ENCODE peak calls at places on chromosomes 2 and 18, in five cellular contexts. C is lung, G is foreskin fibroblast, D is left ventricle myocardium inferior, S is aorta. J is an unnamed sample.

GRCh38 chr2:11829324-11829946 is 83.0 kb downstream of the LPIN1 start:
- DNase-seq in C (peak; percentile 60), G (peak; percentile 46), S (peak; percentile 88), D (peak; percentile 64), J (peak; percentile 4)

GRCh38 chr2:6773007-6773693 is 92.6 kb downstream of the CMPK2 start:
- DNase-seq in G (peak; percentile 1), D (peak; percentile 52), C (peak; percentile 72), S (peak; percentile 87), J (no peak)

GRCh38 chr2:36904636-36905035 is 61.7 kb downstream of the STRN start:
- DNase-seq in S (no peak), D (no peak), G (no peak), C (no peak), J (no peak)

GRCh38 chr2:181073896-181074295 is 93.5 kb downstream of the UBE2E3 start:
- DNase-seq in C (no peak), D (no peak), S (no peak), G (no peak), J (no peak)

GRCh38 chr2:65282492-65283053 is 54.9 kb downstream of the ACTR2 start:
- DNase-seq in D (no peak), G (no peak), S (no peak), C (no peak), J (no peak)

GRCh38 chr18:51110073-51110797 is 80.2 kb downstream of the SMAD4 start:
- DNase-seq in C (peak; percentile 60), G (no peak), D (peak; percentile 57), S (peak; percentile 90), J (no peak)

GRCh38 chr2:197850882-197851281 is 46.5 kb downstream of the PLCL1 start:
- DNase-seq in S (no peak), C (no peak), G (no peak), D (no peak), J (no peak)

GRCh38 chr2:152284398-152284797 is 50.6 kb upstream of the FMNL2 start:
- DNase-seq in D (no peak), G (no peak), C (no peak), S (no peak), J (no peak)

GRCh38 chr18:76452357-76452756 is 42.7 kb downstream of the ZNF516 start:
- DNase-seq in S (no peak), C (no peak), D (no peak), G (no peak), J (no peak)

GRCh38 chr2:55109219-55109891 is 59.1 kb upstream of the RTN4 start:
- DNase-seq in D (no peak), G (peak; percentile 80), S (no peak), C (no peak), J (no peak)

DNA sequence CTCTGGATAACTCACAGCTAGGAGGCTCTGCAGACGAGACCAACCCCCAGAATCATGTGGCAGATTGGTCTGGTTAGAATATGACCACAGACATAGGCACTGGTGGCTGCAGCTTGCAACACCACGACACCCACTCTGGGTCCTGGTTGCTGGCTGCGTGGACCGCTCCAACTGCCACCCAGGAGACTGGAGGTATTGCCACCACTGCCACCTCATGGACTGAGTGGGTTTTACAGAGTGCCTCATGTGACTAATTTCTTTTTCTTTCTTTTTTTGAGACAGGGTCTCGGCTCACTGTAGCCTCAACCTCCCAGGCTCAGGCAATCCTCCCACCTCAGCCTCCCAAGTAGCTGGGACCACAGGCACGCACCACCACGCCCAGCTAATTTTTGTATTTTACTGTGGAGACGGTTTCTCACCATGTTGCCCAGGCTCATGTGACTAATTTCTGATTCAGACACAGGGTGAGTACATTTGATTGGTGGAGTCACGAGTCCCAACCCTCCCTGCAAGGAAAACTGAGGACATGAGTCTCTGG is 29.9 kb upstream of the NT5DC4 start:
- DNase-seq in S (peak; percentile 83), D (peak; percentile 53), G (no peak), C (peak; percentile 72), J (no peak)
- H3K4me3 ChIP-seq in S (no peak overlapping the region), D (no peak overlapping the region), G (no peak overlapping the region), C (no peak overlapping the region), J (no peak overlapping the region)

GRCh38 chr2:148490840-148491439 is 153.6 kb upstream of the EPC2 start:
- DNase-seq in S (no peak), C (no peak), G (no peak), D (no peak), J (no peak)

DNA sequence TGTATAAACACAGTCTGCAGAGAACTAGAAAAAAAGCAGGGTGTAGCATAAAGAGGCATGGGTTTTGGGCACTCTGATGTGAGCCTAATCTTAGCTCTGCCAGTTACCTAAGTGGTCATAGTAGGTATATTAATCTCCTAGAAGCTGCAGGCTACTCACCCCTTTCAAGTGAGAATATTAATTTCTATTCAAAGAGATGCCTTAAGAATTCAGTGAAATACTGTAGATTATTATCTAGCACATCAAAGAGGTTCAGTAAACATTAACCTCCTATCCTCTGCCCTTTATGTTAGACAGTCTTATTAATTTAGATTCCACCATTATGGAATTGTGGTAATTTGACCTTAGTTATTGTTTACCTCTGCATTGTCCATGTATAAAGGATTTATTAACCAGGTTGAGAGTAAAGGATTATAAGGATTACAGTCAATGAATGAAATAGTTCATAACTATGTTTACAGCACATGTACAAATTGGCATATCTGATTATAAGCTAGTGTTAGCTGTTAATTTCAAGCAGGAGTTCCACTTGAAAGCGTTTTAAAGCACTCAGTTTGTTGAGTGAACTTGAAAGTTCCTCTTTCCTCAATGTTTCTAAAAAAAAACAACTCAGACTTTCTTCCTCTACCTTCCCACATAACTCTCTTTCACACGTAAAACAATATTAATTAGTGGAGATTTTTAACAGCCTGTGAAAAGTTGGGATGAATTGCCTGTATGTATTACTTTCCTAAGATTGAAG is 150.6 kb upstream of the EPC2 start:
- DNase-seq in C (no peak), D (no peak), S (no peak), G (no peak), J (no peak)
- H3K4me3 ChIP-seq in C (no peak overlapping the region), D (no peak overlapping the region), S (no peak overlapping the region), G (no peak overlapping the region), J (no peak overlapping the region)

GRCh38 chr18:62324917-62325805 is at the start of gene TNFRSF11A:
- DNase-seq in D (peak; percentile 33), S (no peak), C (peak; percentile 39), G (no peak), J (no peak)

GRCh38 chr18:62325806-62326645 is 916 bp downstream of the TNFRSF11A start:
- DNase-seq in D (no peak), G (no peak), C (no peak), S (no peak), J (no peak)

GRCh38 chr18:62323483-62324354 is 1.4 kb upstream of the TNFRSF11A start:
- DNase-seq in S (no peak), D (no peak), C (no peak), G (no peak), J (no peak)

GRCh38 chr18:62326646-62327348 is 1.7 kb downstream of the TNFRSF11A start:
- DNase-seq in G (no peak), C (no peak), S (no peak), D (no peak), J (no peak)

GRCh38 chr18:62324355-62324828 is 718 bp upstream of the TNFRSF11A start:
- DNase-seq in S (no peak), C (no peak), D (no peak), G (no peak), J (no peak)
- H3K4me3 ChIP-seq in S (no peak overlapping the region), C (peak overlapping the region; percentile 13), D (peak overlapping the region; percentile 68), G (no peak overlapping the region), J (no peak overlapping the region)

GRCh38 chr18:9741821-9742541 is 33.9 kb downstream of the RAB31 start:
- DNase-seq in G (peak; percentile 27), D (no peak), C (no peak), S (peak; percentile 87), J (no peak)
- H3K4me3 ChIP-seq in G (no peak overlapping the region), D (peak overlapping the region; percentile 42), C (no peak overlapping the region), S (no peak overlapping the region), J (no peak overlapping the region)

GRCh38 chr2:217621391-217621801 is 381.4 kb downstream of the TNS1 start:
- DNase-seq in G (no peak), S (no peak), D (no peak), C (no peak), J (peak; percentile 53)

GRCh38 chr2:217622205-217622621 is 380.6 kb downstream of the TNS1 start:
- DNase-seq in G (no peak), C (no peak), D (no peak), S (no peak), J (peak; percentile 73)

GRCh38 chr2:217625475-217626245 is 377.1 kb downstream of the TNS1 start:
- DNase-seq in D (no peak), S (no peak), C (no peak), G (peak; percentile 12), J (peak; percentile 63)

GRCh38 chr2:217623513-217623912 is 379.3 kb downstream of the TNS1 start:
- DNase-seq in C (no peak), D (no peak), G (no peak), S (no peak), J (no peak)

GRCh38 chr2:217622664-217623063 is 380.1 kb downstream of the TNS1 start:
- DNase-seq in D (no peak), G (no peak), S (no peak), C (no peak), J (no peak)
- H3K4me3 ChIP-seq in D (no peak overlapping the region), G (no peak overlapping the region), S (no peak overlapping the region), C (no peak overlapping the region), J (no peak overlapping the region)

GRCh38 chr2:19989342-19989680 is 594 bp downstream of the WDR35 start:
- DNase-seq in D (no peak), G (no peak), C (no peak), S (no peak), J (no peak)

GRCh38 chr2:19988600-19988999 is 1.3 kb downstream of the WDR35 start:
- DNase-seq in G (no peak), D (no peak), S (no peak), C (no peak), J (no peak)

GRCh38 chr2:19989681-19990415 is at the start of gene WDR35:
- DNase-seq in C (peak; percentile 91), S (peak; percentile 97), D (peak; percentile 91), G (peak; percentile 82), J (peak; percentile 52)

GRCh38 chr2:19990416-19990728 is 467 bp upstream of the WDR35 start:
- DNase-seq in C (no peak), G (no peak), S (no peak), D (no peak), J (no peak)

GRCh38 chr2:19987936-19988335 is 2.0 kb downstream of the WDR35 start:
- DNase-seq in G (no peak), S (no peak), C (no peak), D (no peak), J (no peak)
- H3K4me3 ChIP-seq in G (no peak overlapping the region), S (no peak overlapping the region), C (no peak overlapping the region), D (no peak overlapping the region), J (no peak overlapping the region)

GRCh38 chr2:192885569-192886160 is 690.9 kb upstream of the TMEFF2 start:
- DNase-seq in D (no peak), C (no peak), S (no peak), G (no peak), J (no peak)
- H3K4me3 ChIP-seq in D (no peak overlapping the region), C (no peak overlapping the region), S (no peak overlapping the region), G (no peak overlapping the region), J (no peak overlapping the region)

DNA sequence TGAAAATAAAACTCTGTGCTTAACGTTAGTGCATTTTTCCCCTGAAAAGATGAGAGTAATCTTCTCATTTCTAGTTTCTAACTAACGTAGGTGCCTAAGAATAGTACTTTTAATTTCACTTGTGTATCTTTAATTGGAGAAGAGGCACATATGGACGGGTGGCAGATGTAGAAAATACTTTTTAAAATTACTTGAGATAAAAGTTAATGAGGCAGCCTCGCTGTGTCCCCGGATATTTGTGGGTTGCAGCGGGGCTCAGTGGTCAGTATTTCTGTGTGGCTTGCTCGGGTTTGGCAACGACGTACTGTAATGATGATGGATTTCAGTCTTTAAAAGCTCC is 6.9 kb downstream of the GATA6 start:
- DNase-seq in G (no peak), S (no peak), C (no peak), D (no peak), J (no peak)
- H3K4me3 ChIP-seq in G (no peak overlapping the region), S (peak overlapping the region; percentile 80), C (peak overlapping the region; percentile 38), D (peak overlapping the region; percentile 99), J (no peak overlapping the region)

J was measured in skeletal muscle cell.